ENCODE peak calls at places on chromosomes 12 and 14, in eight cellular contexts. F is hepatocyte, T is IMR-90, Z is neural progenitor cell, X is fibroblast of lung, M is SK-N-SH, V is Karpas-422, H is GM23248. A is an unnamed sample.
A peak's percentile ranks its signal among the peaks of the same experiment; 100 is the strongest.

GRCh38 chr12:47413806-47414205 is 292.0 kb downstream of the RPAP3 start:
- DNase-seq in H (peak; percentile 76), M (no peak), Z (no peak), F (peak; percentile 66), X (no peak), T (peak; percentile 58), V (no peak), A (no peak)

GRCh38 chr12:3202734-3203446 is 125.7 kb downstream of the TSPAN9 start:
- DNase-seq in T (peak; percentile 34), H (peak; percentile 61), Z (peak; percentile 76), M (peak; percentile 83), V (peak; percentile 84), X (peak; percentile 41), F (peak; percentile 60), A (peak; percentile 53)

GRCh38 chr14:70721542-70721941 is 79.8 kb downstream of the TTC9 start:
- DNase-seq in X (no peak), Z (no peak), T (peak; percentile 23), F (peak; percentile 42), V (no peak), M (no peak), H (peak; percentile 12), A (peak; percentile 68)

GRCh38 chr14:63573579-63573978 is 30.4 kb upstream of the PPP2R5E start:
- DNase-seq in X (no peak), F (no peak), Z (no peak), T (peak; percentile 35), V (no peak), H (peak; percentile 23), M (no peak), A (peak; percentile 60)

GRCh38 chr14:100045687-100046344 is 19.4 kb upstream of the EVL start:
- DNase-seq in H (peak; percentile 22), M (no peak), F (no peak), X (no peak), Z (peak; percentile 32), T (no peak), V (no peak), A (no peak)

GRCh38 chr14:52175982-52176502 is 91.5 kb upstream of the PTGDR start:
- DNase-seq in V (no peak), H (no peak), Z (no peak), M (no peak), T (no peak), X (no peak), F (no peak), A (no peak)

GRCh38 chr12:112891093-112892024 is 15.4 kb upstream of the OAS1 start:
- DNase-seq in T (no peak), Z (no peak), V (no peak), H (no peak), F (no peak), M (peak; percentile 73), X (no peak), A (no peak)

GRCh38 chr12:24991209-24992049 is 42.5 kb upstream of the BCAT1 start:
- DNase-seq in H (peak; percentile 72), M (peak; percentile 56), T (peak; percentile 75), Z (peak; percentile 62), X (peak; percentile 80), V (peak; percentile 93), F (peak; percentile 72), A (peak; percentile 63)

GRCh38 chr12:46774011-46774633 is 51.7 kb downstream of the SLC38A4 start:
- DNase-seq in V (no peak), M (no peak), X (peak; percentile 61), T (peak; percentile 48), H (peak; percentile 50), Z (no peak), F (no peak), A (no peak)

GRCh38 chr14:57492859-57493258 is 798 bp downstream of the CCDC198 start:
- DNase-seq in F (peak; percentile 43), Z (no peak), H (peak; percentile 50), X (peak; percentile 76), T (peak; percentile 45), V (no peak), M (no peak), A (peak; percentile 69)

GRCh38 chr12:92740421-92740820 is 37.6 kb downstream of the PLEKHG7 start:
- DNase-seq in M (no peak), T (no peak), Z (no peak), X (no peak), F (no peak), H (no peak), V (no peak), A (no peak)

GRCh38 chr12:31874961-31875608 is 84.1 kb upstream of the RESF1 start:
- DNase-seq in V (no peak), T (peak; percentile 83), F (no peak), H (peak; percentile 50), X (peak; percentile 18), Z (no peak), M (no peak), A (peak; percentile 86)
- H2AFZ ChIP-seq in V (no peak overlapping the region), T (peak overlapping the region; percentile 76), F (no peak overlapping the region), H (peak overlapping the region; percentile 78), X (no peak overlapping the region), Z (peak overlapping the region; percentile 57), M (peak overlapping the region; percentile 65), A (no peak overlapping the region)

GRCh38 chr14:35335388-35336092 is 43.4 kb downstream of the PSMA6 start:
- DNase-seq in V (no peak), X (peak; percentile 45), Z (no peak), F (peak; percentile 81), M (peak; percentile 36), H (no peak), T (no peak), A (peak; percentile 53)
- H2AFZ ChIP-seq in V (no peak overlapping the region), X (no peak overlapping the region), Z (no peak overlapping the region), F (no peak overlapping the region), M (no peak overlapping the region), H (no peak overlapping the region), T (peak overlapping the region; percentile 58), A (no peak overlapping the region)

GRCh38 chr12:14948672-14949071 is 10.3 kb upstream of the ERP27 start:
- DNase-seq in Z (no peak), T (peak; percentile 89), H (peak; percentile 75), F (peak; percentile 67), X (peak; percentile 81), V (peak; percentile 92), M (no peak), A (peak; percentile 90)
- H2AFZ ChIP-seq in Z (peak overlapping the region; percentile 91), T (peak overlapping the region; percentile 68), H (peak overlapping the region; percentile 96), F (peak overlapping the region; percentile 27), X (peak overlapping the region; percentile 73), V (no peak overlapping the region), M (no peak overlapping the region), A (peak overlapping the region; percentile 81)

DNA sequence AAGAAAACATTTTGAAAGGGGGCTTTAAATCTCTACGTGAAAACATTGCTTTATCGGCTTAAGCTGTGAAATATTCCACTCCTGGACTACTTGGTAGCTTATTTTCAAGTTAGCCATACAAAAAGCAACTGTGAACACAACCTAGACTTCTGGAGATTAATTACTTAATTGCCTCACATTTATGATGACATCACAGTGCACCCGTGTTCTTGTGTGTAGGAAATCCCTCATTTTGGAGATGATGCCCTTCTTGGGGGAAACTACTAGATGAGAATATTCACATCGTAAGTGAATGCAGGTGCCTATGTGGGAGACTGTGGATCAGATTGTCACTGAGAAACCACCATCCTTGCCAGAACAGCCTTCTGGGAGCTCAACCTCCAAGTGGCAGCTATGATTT is 10.5 kb upstream of the B4GALNT3 start:
- DNase-seq in V (no peak), T (no peak), F (no peak), H (no peak), M (no peak), X (no peak), Z (no peak), A (no peak)
- H2AFZ ChIP-seq in V (no peak overlapping the region), T (no peak overlapping the region), F (no peak overlapping the region), H (no peak overlapping the region), M (no peak overlapping the region), X (no peak overlapping the region), Z (no peak overlapping the region), A (no peak overlapping the region)

DNA sequence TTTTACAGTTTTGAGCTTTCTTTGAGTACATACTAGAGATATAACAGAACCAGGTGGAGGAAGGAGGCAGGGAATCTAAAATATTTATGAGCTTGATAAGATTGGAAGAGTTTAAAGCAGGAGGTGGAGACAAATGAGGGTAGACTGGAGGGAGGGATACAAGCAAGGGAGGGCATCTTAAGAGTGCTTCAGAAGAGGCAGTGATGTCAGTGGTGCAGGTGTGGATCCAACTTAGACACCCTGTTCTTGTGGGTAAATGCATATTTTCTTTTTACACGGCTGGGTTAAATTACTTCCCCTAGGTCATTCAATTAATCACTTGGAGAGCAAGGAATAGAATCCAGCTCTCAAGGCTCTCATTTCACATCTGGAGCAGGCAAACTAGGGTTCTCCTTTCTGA is 146.1 kb upstream of the LRIG3 start:
- DNase-seq in H (no peak), V (no peak), F (no peak), X (no peak), Z (no peak), T (no peak), M (no peak), A (no peak)
- H2AFZ ChIP-seq in H (no peak overlapping the region), V (no peak overlapping the region), F (no peak overlapping the region), X (no peak overlapping the region), Z (no peak overlapping the region), T (no peak overlapping the region), M (no peak overlapping the region), A (no peak overlapping the region)

DNA sequence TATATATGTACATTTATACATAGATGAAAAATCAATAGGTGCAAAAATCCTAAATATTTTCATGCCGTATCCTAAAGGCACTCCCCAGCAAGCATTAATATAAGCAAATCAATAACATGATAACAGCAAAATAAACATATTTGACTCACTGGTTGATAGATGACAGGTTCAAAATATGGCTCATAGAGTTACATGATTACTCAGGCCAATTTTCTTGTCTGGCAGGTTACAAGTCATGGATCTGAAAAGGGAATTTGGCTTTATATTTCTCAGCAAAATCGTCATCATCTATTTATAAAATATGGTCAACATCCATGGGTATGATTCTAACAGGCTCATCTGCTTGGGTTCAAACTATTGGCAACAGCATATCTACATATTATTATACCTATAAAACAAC is 34.9 kb upstream of the SYT1 start:
- DNase-seq in Z (no peak), T (no peak), V (no peak), H (no peak), M (no peak), F (no peak), X (no peak), A (no peak)
- H2AFZ ChIP-seq in Z (no peak overlapping the region), T (no peak overlapping the region), V (no peak overlapping the region), H (no peak overlapping the region), M (no peak overlapping the region), F (no peak overlapping the region), X (no peak overlapping the region), A (no peak overlapping the region)

DNA sequence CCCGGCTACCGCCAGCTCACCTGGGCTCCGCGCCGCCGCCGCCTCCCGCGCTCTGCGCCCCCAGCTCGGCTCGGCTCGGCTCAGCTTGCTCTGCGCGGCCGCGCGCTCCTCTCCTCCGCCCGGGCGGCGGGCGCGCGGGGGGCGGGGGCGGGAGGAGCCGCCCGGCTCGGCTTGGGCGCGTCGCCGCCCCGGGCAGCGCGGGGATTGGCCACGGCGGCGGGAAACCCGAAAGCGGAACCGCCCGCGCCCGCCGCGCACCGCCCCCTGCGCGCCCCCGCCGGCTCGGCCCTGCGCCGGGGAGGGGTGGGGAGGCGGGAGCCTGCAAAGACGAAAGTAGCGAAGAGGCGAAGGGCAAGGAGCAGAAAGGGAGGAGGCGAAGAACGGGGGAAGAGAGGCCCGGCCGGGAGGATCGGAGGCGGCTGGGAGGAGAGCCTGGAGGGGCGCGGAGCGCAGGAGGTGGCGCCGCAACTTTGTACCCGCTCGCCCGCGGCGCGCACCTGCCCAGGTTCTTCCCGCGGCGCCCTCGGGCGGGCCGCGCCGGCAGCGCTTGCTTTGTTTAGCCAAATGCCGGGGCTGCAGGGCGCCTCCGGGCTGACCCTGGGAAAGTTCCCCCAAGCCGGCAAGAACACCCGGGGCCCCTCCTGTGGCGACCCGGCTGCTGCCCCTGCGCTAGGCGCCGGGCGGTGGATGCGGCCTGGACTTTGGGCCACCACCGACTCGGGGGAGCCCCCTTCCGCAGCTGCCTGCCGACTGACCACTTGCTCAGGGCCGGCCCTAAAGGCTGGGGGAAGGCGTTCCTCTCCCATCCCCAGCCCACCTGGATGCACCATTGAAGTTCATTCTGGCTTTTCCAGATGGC is at the start of gene CAMKK2:
- DNase-seq in X (peak; percentile 73), Z (peak; percentile 96), H (peak; percentile 92), M (peak; percentile 98), F (peak; percentile 94), V (peak; percentile 96), T (peak; percentile 70), A (peak; percentile 84)
- H2AFZ ChIP-seq in X (peak within 1 kb of the TSS; percentile 82), Z (peak within 1 kb of the TSS; percentile 95), H (peak within 1 kb of the TSS; percentile 81), M (peak within 1 kb of the TSS; percentile 92), F (peak within 1 kb of the TSS; percentile 95), V (peak within 1 kb of the TSS; percentile 98), T (peak within 1 kb of the TSS; percentile 98), A (peak within 1 kb of the TSS; percentile 95)

A was measured in mesenchymal stem cell.